ENCODE peak calls at places on chromosomes 2 and 18, in four cellular contexts. B, X, R and L are unnamed samples.
A peak's percentile ranks its signal among the peaks of the same experiment; 100 is the strongest.

GRCh38 chr2:200609027-200609614 is 23.3 kb downstream of the AOX1 start:
- DNase-seq in B (no peak), X (no peak), R (no peak), L (peak; percentile 71)

GRCh38 chr2:173961346-173961705 is 3.8 kb downstream of the SP3 start:
- DNase-seq in B (no peak), X (peak; percentile 73), R (no peak), L (no peak)

GRCh38 chr18:4399929-4400328 is 55.2 kb downstream of the DLGAP1 start:
- DNase-seq in B (no peak), X (no peak), R (no peak), L (no peak)

GRCh38 chr2:239957681-239958181 is 67.4 kb downstream of the NDUFA10 start:
- DNase-seq in B (no peak), X (no peak), R (no peak), L (no peak)

GRCh38 chr2:29000481-29000880 is 19.4 kb downstream of the TOGARAM2 start:
- DNase-seq in B (no peak), X (no peak), R (no peak), L (no peak)

GRCh38 chr2:233122541-233122940 is 62.4 kb downstream of the INPP5D start:
- DNase-seq in B (no peak), X (no peak), R (no peak), L (no peak)

GRCh38 chr18:54606835-54607212 is 15.8 kb downstream of the DYNAP start:
- DNase-seq in B (no peak), X (no peak), R (no peak), L (no peak)

GRCh38 chr2:72330673-72331072 is 183.0 kb upstream of the CYP26B1 start:
- DNase-seq in B (no peak), X (peak; percentile 13), R (no peak), L (no peak)

GRCh38 chr18:22494771-22495170 is 77.1 kb upstream of the CTAGE1 start:
- DNase-seq in B (no peak), X (no peak), R (no peak), L (no peak)

GRCh38 chr18:46412831-46413371 is 244.1 kb downstream of the LOXHD1 start:
- DNase-seq in B (no peak), X (no peak), R (no peak), L (no peak)

GRCh38 chr2:98463081-98463481 is 18.4 kb downstream of the INPP4A start:
- DNase-seq in B (no peak), X (no peak), R (no peak), L (no peak)

GRCh38 chr18:31591628-31592027 is at the start of gene TTR:
- DNase-seq in B (no peak), X (peak; percentile 94), R (no peak), L (no peak)

GRCh38 chr18:67400502-67401117 is 115.9 kb downstream of the DSEL start:
- DNase-seq in B (no peak), X (no peak), R (no peak), L (no peak)

GRCh38 chr2:121608367-121608766 is 40.9 kb downstream of the CLASP1 start:
- DNase-seq in B (no peak), X (no peak), R (no peak), L (no peak)

GRCh38 chr2:30710016-30710415 is 97.2 kb downstream of the CAPN13 start:
- DNase-seq in B (peak; percentile 13), X (no peak), R (no peak), L (no peak)

GRCh38 chr2:201440182-201440581 is 11.1 kb downstream of the TRAK2 start:
- DNase-seq in B (no peak), X (peak; percentile 77), R (peak; percentile 69), L (no peak)

GRCh38 chr18:58345064-58345463 is 283.8 kb downstream of the ALPK2 start:
- DNase-seq in B (no peak), X (no peak), R (no peak), L (no peak)

GRCh38 chr2:219352448-219353023 is 20.0 kb upstream of the RESP18 start:
- DNase-seq in B (peak; percentile 94), X (peak; percentile 55), R (peak; percentile 59), L (peak; percentile 68)

GRCh38 chr2:171579481-171579880 is 57.2 kb downstream of the CYBRD1 start:
- DNase-seq in B (no peak), X (no peak), R (no peak), L (no peak)

GRCh38 chr2:53877556-53877955 is 17.8 kb upstream of the GPR75 start:
- DNase-seq in B (no peak), X (no peak), R (no peak), L (no peak)

GRCh38 chr2:144938308-144938709 is 418.4 kb upstream of the ZEB2 start:
- DNase-seq in B (no peak), X (peak; percentile 9), R (no peak), L (peak; percentile 33)

GRCh38 chr18:37705016-37705415 is 139.4 kb upstream of the CELF4 start:
- DNase-seq in B (no peak), X (no peak), R (no peak), L (no peak)

GRCh38 chr18:35267809-35268208 is 22.2 kb downstream of the ZSCAN30 start:
- DNase-seq in B (no peak), X (no peak), R (no peak), L (no peak)

GRCh38 chr2:1561793-1562521 is 148.7 kb downstream of the TPO start:
- DNase-seq in B (no peak), X (no peak), R (no peak), L (no peak)

GRCh38 chr2:226758886-226759660 is 40.5 kb downstream of the IRS1 start:
- DNase-seq in B (no peak), X (no peak), R (no peak), L (no peak)

GRCh38 chr18:6557052-6557451 is 142.3 kb upstream of the L3MBTL4 start:
- DNase-seq in B (no peak), X (no peak), R (no peak), L (no peak)

GRCh38 chr2:182404102-182404501 is 22.7 kb downstream of the PDE1A start:
- DNase-seq in B (no peak), X (no peak), R (no peak), L (peak; percentile 6)

DNA sequence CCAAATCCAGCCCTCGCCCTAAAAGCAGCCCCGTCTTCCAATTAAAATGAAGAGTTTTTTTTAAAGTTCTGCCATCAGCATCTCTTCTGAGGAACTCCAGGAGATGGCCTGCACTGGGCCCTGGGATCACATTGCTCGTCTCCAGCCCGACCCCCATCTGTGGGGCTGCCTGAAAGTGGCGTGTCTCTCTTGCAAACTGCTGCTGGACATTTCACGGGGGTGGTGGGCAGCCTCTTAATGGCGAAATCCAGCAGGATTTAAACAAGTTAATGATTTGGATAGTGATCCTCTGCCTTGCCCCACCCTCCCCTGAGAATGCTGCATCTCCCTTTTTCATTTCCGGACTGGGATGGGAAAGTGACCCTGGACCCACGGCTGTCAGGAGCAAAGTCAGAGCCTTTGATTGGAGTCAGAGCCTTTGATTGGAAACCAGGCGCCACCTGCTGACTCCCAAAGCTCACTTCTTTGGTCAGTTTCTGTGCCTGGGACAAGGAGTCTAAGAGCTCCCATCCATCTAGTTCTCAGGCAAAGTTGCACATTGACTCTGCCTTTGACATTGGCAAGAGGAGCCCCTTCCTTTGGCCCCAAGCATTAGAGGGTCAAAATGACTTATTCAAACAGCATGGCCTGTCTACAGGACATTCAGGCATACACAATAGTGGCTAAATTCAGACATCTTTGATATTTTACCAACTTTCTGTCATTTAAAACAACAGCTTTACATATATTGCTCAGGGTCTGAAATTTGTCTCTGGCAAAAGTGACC is 155.2 kb downstream of the SH3BP4 start:
- DNase-seq in B (peak; percentile 69), X (peak; percentile 79), R (peak; percentile 19), L (peak; percentile 81)
- TF ChIP-seq CEBPB in B (no peak), X (no peak), R (no peak), L (no peak)

GRCh38 chr18:28149810-28150420 is 27.0 kb downstream of the CDH2 start:
- DNase-seq in B (no peak), X (no peak), R (no peak), L (no peak)

GRCh38 chr18:28143725-28144124 is 33.2 kb downstream of the CDH2 start:
- DNase-seq in B (no peak), X (peak; percentile 44), R (no peak), L (no peak)

GRCh38 chr18:28150925-28151324 is 26.0 kb downstream of the CDH2 start:
- DNase-seq in B (no peak), X (no peak), R (no peak), L (no peak)

GRCh38 chr18:28151434-28151833 is 25.5 kb downstream of the CDH2 start:
- DNase-seq in B (no peak), X (no peak), R (no peak), L (no peak)

GRCh38 chr18:28147674-28148171 is 29.2 kb downstream of the CDH2 start:
- DNase-seq in B (no peak), X (peak; percentile 24), R (no peak), L (peak; percentile 21)
- TF ChIP-seq HDAC2 in B (no peak), X (no peak), R (no peak), L (no peak)

GRCh38 chr2:158893474-158893873 is 75.0 kb upstream of the TANC1 start:
- DNase-seq in B (no peak), X (no peak), R (no peak), L (no peak)

GRCh38 chr2:158893057-158893456 is 75.4 kb upstream of the TANC1 start:
- DNase-seq in B (no peak), X (no peak), R (no peak), L (no peak)

GRCh38 chr2:158889135-158889853 is 79.1 kb upstream of the TANC1 start:
- DNase-seq in B (no peak), X (no peak), R (no peak), L (no peak)

GRCh38 chr2:158894078-158894477 is 74.4 kb upstream of the TANC1 start:
- DNase-seq in B (no peak), X (peak; percentile 16), R (no peak), L (no peak)

DNA sequence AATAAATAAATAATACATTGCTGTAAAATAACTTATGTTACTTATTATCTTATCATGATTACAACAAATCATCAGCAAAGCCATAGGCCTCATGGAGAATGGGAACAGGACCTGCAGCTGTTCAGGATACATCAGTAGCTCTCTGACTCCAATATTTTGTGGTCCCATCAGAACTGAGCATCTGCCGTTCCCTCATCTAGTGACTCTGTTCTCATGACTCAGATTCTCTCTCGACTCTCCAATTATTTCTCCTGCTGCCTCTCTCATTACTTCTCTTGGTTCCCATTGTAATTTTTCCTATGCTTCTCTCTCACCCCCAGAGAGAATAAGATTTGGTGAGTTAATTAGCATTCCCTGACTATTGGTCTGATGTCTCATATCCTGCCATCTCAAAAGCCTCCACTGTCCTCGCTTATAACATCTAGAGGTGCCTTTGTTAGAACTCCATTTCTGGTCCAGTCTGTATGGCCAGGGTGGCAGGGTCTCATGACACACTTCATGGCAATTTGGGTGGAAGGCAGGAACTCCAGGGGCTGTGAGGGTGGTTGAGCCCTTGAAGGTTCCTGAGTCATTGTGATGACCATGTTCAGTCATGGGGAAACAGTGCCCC is 78.0 kb upstream of the TANC1 start:
- DNase-seq in B (no peak), X (no peak), R (no peak), L (no peak)
- TF ChIP-seq CEBPB in B (no peak), X (no peak), R (no peak), L (no peak)

DNA sequence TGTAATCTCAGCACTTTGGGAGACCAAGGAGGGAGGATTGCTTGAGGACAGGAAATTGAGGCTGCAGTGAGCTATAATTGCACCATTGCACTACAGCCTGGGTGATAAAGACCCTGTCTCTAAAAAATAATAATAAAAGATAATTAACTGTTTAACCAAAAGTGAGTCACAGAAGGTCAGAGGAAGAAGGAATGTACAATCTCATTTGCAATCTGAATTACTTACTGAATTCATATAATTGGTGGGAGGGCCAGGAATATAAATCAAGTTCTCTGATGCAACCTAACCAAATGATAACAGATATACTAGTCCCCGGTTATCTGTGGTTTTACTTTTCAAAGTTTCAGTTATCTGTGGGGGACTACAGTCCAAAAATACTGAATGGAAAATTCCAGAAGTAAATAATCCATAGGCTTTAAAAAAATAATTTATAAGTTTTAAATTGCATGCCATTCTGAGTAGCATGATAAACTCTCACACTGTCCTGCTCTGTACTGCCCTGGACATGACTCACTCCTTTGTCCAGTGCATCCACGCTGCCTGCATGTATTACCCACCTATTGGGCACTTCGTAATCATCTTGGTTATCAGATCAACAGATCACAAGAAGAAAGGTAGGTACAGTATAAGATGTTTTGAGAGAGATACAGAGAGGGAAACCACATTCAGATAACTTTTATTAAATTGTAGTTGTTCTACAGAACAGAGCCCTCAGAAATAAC is 12.8 kb upstream of the MATN3 start:
- DNase-seq in B (no peak), X (no peak), R (no peak), L (no peak)
- TF ChIP-seq HDAC2 in B (no peak), X (no peak), R (no peak), L (no peak)